ENCODE peak calls at places on chromosomes 5 and 9, in seven cellular contexts. One of them, this sample, is unnamed. For H3K36me3, the result is how much of the 10 kb centered on the place peaks cover.

GRCh38 chr9:105173306-105173705 is 71.1 kb upstream of the SLC44A1 start:
- DNase-seq in GM06990: no peak
- DNase-seq in lower lobe of right lung: no peak
- DNase-seq in CD8-positive, alpha-beta memory T cell: no peak
- DNase-seq in MM.1S: no peak
- DNase-seq in H7: peak
- DNase-seq in small intestine: no peak
- DNase-seq in this sample: no peak

GRCh38 chr9:128383007-128383753 is 12.0 kb downstream of the URM1 start:
- DNase-seq in GM06990: no peak
- DNase-seq in lower lobe of right lung: no peak
- DNase-seq in CD8-positive, alpha-beta memory T cell: no peak
- DNase-seq in MM.1S: no peak
- DNase-seq in H7: peak
- DNase-seq in small intestine: no peak
- DNase-seq in this sample: no peak

GRCh38 chr9:134964271-134964670 is 46.6 kb upstream of the FCN1 start:
- DNase-seq in GM06990: no peak
- DNase-seq in lower lobe of right lung: peak
- DNase-seq in CD8-positive, alpha-beta memory T cell: no peak
- DNase-seq in MM.1S: no peak
- DNase-seq in H7: peak
- DNase-seq in small intestine: no peak
- DNase-seq in this sample: no peak

GRCh38 chr9:128394404-128395168 is 23.4 kb downstream of the URM1 start:
- DNase-seq in GM06990: no peak
- DNase-seq in lower lobe of right lung: no peak
- DNase-seq in CD8-positive, alpha-beta memory T cell: no peak
- DNase-seq in MM.1S: no peak
- DNase-seq in H7: peak
- DNase-seq in small intestine: no peak
- DNase-seq in this sample: no peak

GRCh38 chr9:22052376-22052945 is 43.4 kb upstream of the CDKN2B start:
- DNase-seq in GM06990: no peak
- DNase-seq in lower lobe of right lung: no peak
- DNase-seq in CD8-positive, alpha-beta memory T cell: peak
- DNase-seq in MM.1S: no peak
- DNase-seq in H7: no peak
- DNase-seq in small intestine: no peak
- DNase-seq in this sample: no peak

GRCh38 chr5:153824909-153825308 is 213.8 kb downstream of the FAM114A2 start:
- DNase-seq in GM06990: no peak
- DNase-seq in lower lobe of right lung: no peak
- DNase-seq in CD8-positive, alpha-beta memory T cell: no peak
- DNase-seq in MM.1S: no peak
- DNase-seq in H7: peak
- DNase-seq in small intestine: no peak
- DNase-seq in this sample: peak

GRCh38 chr5:58411372-58411771 is 48.5 kb downstream of the PLK2 start:
- DNase-seq in GM06990: no peak
- DNase-seq in lower lobe of right lung: no peak
- DNase-seq in CD8-positive, alpha-beta memory T cell: no peak
- DNase-seq in MM.1S: no peak
- DNase-seq in H7: no peak
- DNase-seq in small intestine: no peak
- DNase-seq in this sample: no peak

GRCh38 chr5:16418471-16418922 is 47.1 kb downstream of the ZNF622 start:
- DNase-seq in GM06990: no peak
- DNase-seq in lower lobe of right lung: no peak
- DNase-seq in CD8-positive, alpha-beta memory T cell: no peak
- DNase-seq in MM.1S: no peak
- DNase-seq in H7: no peak
- DNase-seq in small intestine: peak
- DNase-seq in this sample: no peak

GRCh38 chr9:126689027-126689825 is 75.5 kb downstream of the LMX1B start:
- DNase-seq in GM06990: no peak
- DNase-seq in lower lobe of right lung: no peak
- DNase-seq in CD8-positive, alpha-beta memory T cell: no peak
- DNase-seq in MM.1S: no peak
- DNase-seq in H7: peak
- DNase-seq in small intestine: no peak
- DNase-seq in this sample: no peak

GRCh38 chr5:78541058-78541624 is 107.4 kb downstream of the LHFPL2 start:
- DNase-seq in GM06990: no peak
- DNase-seq in lower lobe of right lung: no peak
- DNase-seq in CD8-positive, alpha-beta memory T cell: no peak
- DNase-seq in MM.1S: no peak
- DNase-seq in H7: no peak
- DNase-seq in small intestine: no peak
- DNase-seq in this sample: no peak

GRCh38 chr5:54347221-54347865 is 37.0 kb upstream of the ARL15 start:
- DNase-seq in GM06990: no peak
- DNase-seq in lower lobe of right lung: no peak
- DNase-seq in CD8-positive, alpha-beta memory T cell: no peak
- DNase-seq in MM.1S: no peak
- DNase-seq in H7: no peak
- DNase-seq in small intestine: no peak
- DNase-seq in this sample: no peak

GRCh38 chr5:144024601-144025000 is 145.9 kb downstream of the YIPF5 start:
- DNase-seq in GM06990: no peak
- DNase-seq in lower lobe of right lung: no peak
- DNase-seq in CD8-positive, alpha-beta memory T cell: no peak
- DNase-seq in MM.1S: no peak
- DNase-seq in H7: no peak
- DNase-seq in small intestine: no peak
- DNase-seq in this sample: no peak

GRCh38 chr5:60959156-60959555 is 14.2 kb downstream of the NDUFAF2 start:
- DNase-seq in GM06990: no peak
- DNase-seq in lower lobe of right lung: no peak
- DNase-seq in CD8-positive, alpha-beta memory T cell: no peak
- DNase-seq in MM.1S: peak
- DNase-seq in H7: no peak
- DNase-seq in small intestine: peak
- DNase-seq in this sample: no peak

GRCh38 chr5:43191740-43192557 is at the start of gene NIM1K:
- DNase-seq in GM06990: peak
- DNase-seq in lower lobe of right lung: peak
- DNase-seq in CD8-positive, alpha-beta memory T cell: peak
- DNase-seq in MM.1S: peak
- DNase-seq in H7: peak
- DNase-seq in small intestine: peak
- DNase-seq in this sample: peak

GRCh38 chr9:120310035-120310434 is 269.9 kb downstream of the CDK5RAP2 start:
- DNase-seq in GM06990: no peak
- DNase-seq in lower lobe of right lung: no peak
- DNase-seq in CD8-positive, alpha-beta memory T cell: no peak
- DNase-seq in MM.1S: no peak
- DNase-seq in H7: no peak
- DNase-seq in small intestine: no peak
- DNase-seq in this sample: no peak

GRCh38 chr9:135176284-135176683 is 88.8 kb downstream of the OLFM1 start:
- DNase-seq in GM06990: no peak
- DNase-seq in lower lobe of right lung: no peak
- DNase-seq in CD8-positive, alpha-beta memory T cell: no peak
- DNase-seq in MM.1S: no peak
- DNase-seq in H7: peak
- DNase-seq in small intestine: no peak
- DNase-seq in this sample: no peak

GRCh38 chr5:173864126-173865075 is 23.7 kb upstream of the CPEB4 start:
- DNase-seq in GM06990: no peak
- DNase-seq in lower lobe of right lung: peak
- DNase-seq in CD8-positive, alpha-beta memory T cell: no peak
- DNase-seq in MM.1S: no peak
- DNase-seq in H7: peak
- DNase-seq in small intestine: peak
- DNase-seq in this sample: no peak

GRCh38 chr9:112885324-112885723 is 5.4 kb downstream of the SLC46A2 start:
- DNase-seq in GM06990: no peak
- DNase-seq in lower lobe of right lung: no peak
- DNase-seq in CD8-positive, alpha-beta memory T cell: no peak
- DNase-seq in MM.1S: no peak
- DNase-seq in H7: no peak
- DNase-seq in small intestine: no peak
- DNase-seq in this sample: no peak

GRCh38 chr9:68904454-68904853 is 109.5 kb downstream of the PRKACG start:
- DNase-seq in GM06990: no peak
- DNase-seq in lower lobe of right lung: no peak
- DNase-seq in CD8-positive, alpha-beta memory T cell: no peak
- DNase-seq in MM.1S: peak
- DNase-seq in H7: no peak
- DNase-seq in small intestine: no peak
- DNase-seq in this sample: no peak

GRCh38 chr9:126860077-126860756 is at the start of gene ZBTB34:
- DNase-seq in GM06990: peak
- DNase-seq in lower lobe of right lung: peak
- DNase-seq in CD8-positive, alpha-beta memory T cell: peak
- DNase-seq in MM.1S: peak
- DNase-seq in H7: peak
- DNase-seq in small intestine: peak
- DNase-seq in this sample: peak

GRCh38 chr5:64566531-64566930 is 60.7 kb downstream of the RGS7BP start:
- DNase-seq in GM06990: no peak
- DNase-seq in lower lobe of right lung: no peak
- DNase-seq in CD8-positive, alpha-beta memory T cell: no peak
- DNase-seq in MM.1S: no peak
- DNase-seq in H7: no peak
- DNase-seq in small intestine: no peak
- DNase-seq in this sample: no peak

GRCh38 chr5:139461698-139462097 is 845 bp downstream of the ECSCR start:
- DNase-seq in GM06990: no peak
- DNase-seq in lower lobe of right lung: no peak
- DNase-seq in CD8-positive, alpha-beta memory T cell: no peak
- DNase-seq in MM.1S: no peak
- DNase-seq in H7: peak
- DNase-seq in small intestine: no peak
- DNase-seq in this sample: peak

DNA sequence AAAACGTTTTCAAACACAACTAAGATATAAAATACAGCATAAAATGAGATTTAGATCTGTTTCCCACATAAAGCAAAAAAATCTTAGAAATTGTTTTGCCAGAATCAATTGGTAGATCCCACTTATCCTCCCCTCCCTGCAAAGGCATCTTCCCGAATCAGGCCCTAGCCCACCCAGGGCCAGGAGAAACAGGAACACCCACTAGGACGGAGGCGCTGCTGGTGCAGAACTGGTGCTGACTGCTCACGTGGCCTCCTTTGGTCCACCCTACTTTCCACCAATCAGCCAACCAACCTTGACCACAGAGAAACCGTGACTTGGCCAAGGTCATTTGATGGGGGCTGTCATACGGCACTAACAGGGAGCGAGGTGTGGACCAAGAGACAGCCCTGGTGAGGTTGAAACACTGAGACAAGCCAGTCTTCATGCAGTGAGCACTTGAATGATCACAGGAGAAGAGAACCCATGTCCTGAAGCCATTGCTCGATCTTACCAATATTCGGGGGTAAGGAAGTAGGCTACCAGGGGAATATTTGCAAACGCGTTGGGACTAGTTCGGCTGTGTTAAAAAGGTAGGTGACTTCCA is 5.2 kb downstream of the SURF2 start:
- DNase-seq in GM06990: no peak
- DNase-seq in lower lobe of right lung: peak
- DNase-seq in CD8-positive, alpha-beta memory T cell: no peak
- DNase-seq in MM.1S: no peak
- DNase-seq in H7: no peak
- DNase-seq in small intestine: no peak
- DNase-seq in this sample: no peak
- H3K36me3 ChIP-seq in GM06990: under half
- H3K36me3 ChIP-seq in lower lobe of right lung: half or more
- H3K36me3 ChIP-seq in CD8-positive, alpha-beta memory T cell: half or more
- H3K36me3 ChIP-seq in MM.1S: under half
- H3K36me3 ChIP-seq in H7: under half
- H3K36me3 ChIP-seq in small intestine: under half
- H3K36me3 ChIP-seq in this sample: half or more

DNA sequence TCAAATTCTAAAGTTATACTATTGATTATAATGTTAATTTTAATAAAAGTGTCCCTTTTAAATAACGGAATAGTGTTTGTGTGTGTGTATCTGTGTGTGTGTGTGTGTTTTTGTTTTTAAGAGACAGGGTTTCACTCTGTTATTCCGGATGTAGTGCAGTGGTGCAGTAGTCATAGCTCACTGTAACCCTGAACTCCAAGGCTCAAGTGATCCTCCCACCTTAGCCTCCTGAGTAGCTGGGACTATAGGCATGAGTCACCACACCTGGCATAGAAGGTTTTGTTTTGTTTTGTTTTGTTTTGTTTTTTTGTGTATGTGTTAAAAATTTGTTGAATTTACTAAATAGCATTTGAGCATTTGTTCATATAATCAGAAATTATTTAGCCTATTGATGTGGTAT is 64.6 kb downstream of the YTHDC2 start:
- DNase-seq in GM06990: no peak
- DNase-seq in lower lobe of right lung: no peak
- DNase-seq in CD8-positive, alpha-beta memory T cell: no peak
- DNase-seq in MM.1S: no peak
- DNase-seq in H7: no peak
- DNase-seq in small intestine: no peak
- DNase-seq in this sample: no peak
- H3K36me3 ChIP-seq in GM06990: under half
- H3K36me3 ChIP-seq in lower lobe of right lung: half or more
- H3K36me3 ChIP-seq in CD8-positive, alpha-beta memory T cell: under half
- H3K36me3 ChIP-seq in MM.1S: under half
- H3K36me3 ChIP-seq in H7: under half
- H3K36me3 ChIP-seq in small intestine: under half
- H3K36me3 ChIP-seq in this sample: under half

DNA sequence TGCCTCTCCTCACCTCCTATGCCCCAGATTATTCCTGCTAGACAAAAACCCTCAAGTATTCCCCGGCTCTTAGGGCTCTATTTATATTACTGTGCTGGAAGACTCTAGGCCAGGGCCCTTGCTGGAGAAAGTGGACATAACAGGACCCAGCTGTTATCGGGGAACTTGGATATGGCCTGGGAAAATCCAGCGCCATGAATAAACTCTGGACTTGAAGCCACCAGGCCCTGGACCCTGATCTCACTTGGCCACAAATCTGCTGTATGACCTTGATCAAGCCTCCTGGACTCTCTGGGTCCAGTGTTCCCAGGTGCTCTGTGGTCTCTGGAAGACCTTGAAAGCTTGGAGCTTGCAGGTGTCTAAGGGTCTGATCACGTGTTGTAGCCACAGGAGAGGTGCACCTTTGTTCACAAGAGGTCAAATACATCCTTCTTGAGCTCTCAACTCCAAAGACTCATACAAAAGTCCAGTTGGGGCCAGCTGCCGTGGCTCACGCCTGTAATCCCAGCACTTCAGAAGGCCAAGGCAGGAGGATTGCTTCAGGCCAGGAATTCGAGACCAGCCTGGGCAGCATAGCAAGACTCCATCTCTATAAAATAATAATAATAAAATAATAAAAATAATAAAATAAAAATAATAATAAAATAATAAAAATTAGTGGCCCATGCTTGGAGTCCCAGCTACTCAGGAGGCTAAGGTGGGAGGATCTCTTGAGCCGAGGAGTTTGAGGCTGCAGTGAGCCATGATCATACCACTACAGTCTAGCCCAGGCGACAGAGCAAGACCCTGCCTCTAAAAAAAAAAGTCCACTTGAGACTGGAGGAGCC is 26.5 kb downstream of the COL27A1 start:
- DNase-seq in GM06990: no peak
- DNase-seq in lower lobe of right lung: peak
- DNase-seq in CD8-positive, alpha-beta memory T cell: no peak
- DNase-seq in MM.1S: no peak
- DNase-seq in H7: no peak
- DNase-seq in small intestine: no peak
- DNase-seq in this sample: no peak
- H3K36me3 ChIP-seq in GM06990: under half
- H3K36me3 ChIP-seq in lower lobe of right lung: under half
- H3K36me3 ChIP-seq in CD8-positive, alpha-beta memory T cell: under half
- H3K36me3 ChIP-seq in MM.1S: under half
- H3K36me3 ChIP-seq in H7: under half
- H3K36me3 ChIP-seq in small intestine: under half
- H3K36me3 ChIP-seq in this sample: under half

GRCh38 chr5:12237837-12238575 is 333.8 kb upstream of the CTNND2 start:
- DNase-seq in GM06990: no peak
- DNase-seq in lower lobe of right lung: no peak
- DNase-seq in CD8-positive, alpha-beta memory T cell: no peak
- DNase-seq in MM.1S: no peak
- DNase-seq in H7: peak
- DNase-seq in small intestine: no peak
- DNase-seq in this sample: no peak
- H3K36me3 ChIP-seq in GM06990: under half
- H3K36me3 ChIP-seq in lower lobe of right lung: under half
- H3K36me3 ChIP-seq in CD8-positive, alpha-beta memory T cell: under half
- H3K36me3 ChIP-seq in MM.1S: under half
- H3K36me3 ChIP-seq in H7: under half
- H3K36me3 ChIP-seq in small intestine: under half
- H3K36me3 ChIP-seq in this sample: under half

This sample was measured in MG63.